ENCODE peak calls at places on chromosomes 2 and 18, in six cellular contexts. M is Caco-2, Y is heart right ventricle, W is ovary, C is Peyer's patch, G is A549. Z is an unnamed sample. For H3K4me1 and H3K9me3, the result is how much of the 10 kb centered on the place peaks cover.

GRCh38 chr2:113877651-113878594 is 12.0 kb upstream of the ACTR3 start:
- DNase-seq in M (peak), W (no peak), G (peak), C (no peak), Y (no peak), Z (no peak)

GRCh38 chr2:133576714-133577113 is 8.5 kb upstream of the NCKAP5 start:
- DNase-seq in W (no peak), G (peak), M (peak), C (no peak), Y (no peak), Z (no peak)

GRCh38 chr2:84085562-84085961 is 373.5 kb downstream of the SUCLG1 start:
- DNase-seq in M (no peak), W (no peak), C (no peak), Y (no peak), G (no peak), Z (no peak)

GRCh38 chr18:75592527-75592926 is 165.0 kb upstream of the SMIM21 start:
- DNase-seq in M (no peak), W (no peak), Y (no peak), C (no peak), G (peak), Z (no peak)

GRCh38 chr2:9914384-9915065 is 37.0 kb upstream of the GRHL1 start:
- DNase-seq in W (no peak), G (peak), M (no peak), Y (no peak), C (no peak), Z (no peak)

GRCh38 chr2:168454737-168455691 is 1.1 kb upstream of the CERS6 start:
- DNase-seq in G (peak), W (no peak), M (no peak), C (no peak), Y (no peak), Z (no peak)

GRCh38 chr2:148642891-148643416 is 1.6 kb upstream of the EPC2 start:
- DNase-seq in W (no peak), M (no peak), G (peak), Y (no peak), C (no peak), Z (no peak)

GRCh38 chr2:42286268-42286946 is 74.6 kb downstream of the COX7A2L start:
- DNase-seq in C (no peak), M (no peak), Y (no peak), G (no peak), W (no peak), Z (no peak)

GRCh38 chr2:102268529-102269524 is 42.5 kb upstream of the IL1RL1 start:
- DNase-seq in C (no peak), W (no peak), G (no peak), M (no peak), Y (no peak), Z (no peak)

GRCh38 chr2:204722691-204723090 is 177.4 kb downstream of the PARD3B start:
- DNase-seq in Y (no peak), W (no peak), M (no peak), C (no peak), G (no peak), Z (no peak)

GRCh38 chr2:44528595-44528994 is 166.8 kb downstream of the CAMKMT start:
- DNase-seq in W (no peak), Y (no peak), M (no peak), G (no peak), C (no peak), Z (no peak)

GRCh38 chr2:232207174-232207573 is 171.4 kb upstream of the ALPP start:
- DNase-seq in C (no peak), W (no peak), Y (no peak), G (no peak), M (no peak), Z (no peak)

GRCh38 chr2:47225061-47225783 is 70.1 kb upstream of the STPG4 start:
- DNase-seq in G (peak), M (peak), W (peak), C (peak), Y (peak), Z (no peak)

GRCh38 chr2:175227382-175227781 is 45.9 kb upstream of the ATP5MC3 start:
- DNase-seq in G (no peak), W (no peak), M (no peak), C (no peak), Y (no peak), Z (no peak)

GRCh38 chr2:176729706-176730569 is 460.7 kb downstream of the MTX2 start:
- DNase-seq in G (no peak), W (peak), M (no peak), C (no peak), Y (peak), Z (no peak)

GRCh38 chr2:44649426-44649825 is 287.7 kb downstream of the CAMKMT start:
- DNase-seq in Y (no peak), C (no peak), W (no peak), G (no peak), M (no peak), Z (no peak)

GRCh38 chr2:17328161-17328560 is 190.1 kb downstream of the RAD51AP2 start:
- DNase-seq in M (no peak), Y (no peak), G (no peak), C (no peak), W (no peak), Z (no peak)

GRCh38 chr2:27596627-27597026 is 13.8 kb downstream of the ZNF512 start:
- DNase-seq in Y (no peak), M (no peak), C (no peak), G (no peak), W (no peak), Z (no peak)

GRCh38 chr2:57528499-57528898 is 518.1 kb upstream of the VRK2 start:
- DNase-seq in Y (no peak), C (no peak), W (no peak), G (no peak), M (no peak), Z (no peak)

GRCh38 chr2:5777089-5777488 is 84.9 kb downstream of the SOX11 start:
- DNase-seq in Y (no peak), M (peak), C (no peak), G (no peak), W (no peak), Z (no peak)

GRCh38 chr2:30232801-30233130 is 1.4 kb downstream of the LBH start:
- DNase-seq in C (no peak), Y (no peak), M (peak), G (no peak), W (no peak), Z (peak)

GRCh38 chr2:12321017-12321641 is 395.6 kb upstream of the TRIB2 start:
- DNase-seq in M (no peak), G (no peak), Y (peak), W (peak), C (no peak), Z (no peak)

GRCh38 chr2:147711031-147711430 is 133.8 kb upstream of the ACVR2A start:
- DNase-seq in C (no peak), W (no peak), G (no peak), Y (no peak), M (no peak), Z (no peak)

GRCh38 chr2:133941666-133942065 is 312.2 kb upstream of the MGAT5 start:
- DNase-seq in C (no peak), Y (no peak), M (no peak), W (no peak), G (no peak), Z (no peak)

GRCh38 chr2:67277450-67277849 is 119.7 kb upstream of the ETAA1 start:
- DNase-seq in Y (no peak), G (no peak), C (peak), M (peak), W (no peak), Z (no peak)

GRCh38 chr2:4420032-4420431 is 716.7 kb downstream of the DCDC2C start:
- DNase-seq in Y (no peak), G (no peak), C (no peak), M (no peak), W (no peak), Z (no peak)

GRCh38 chr18:11336241-11336640 is 186.9 kb upstream of the PIEZO2 start:
- DNase-seq in M (no peak), W (no peak), Y (no peak), C (no peak), G (no peak), Z (no peak)

GRCh38 chr2:145931836-145932352 is 1412.0 kb upstream of the ZEB2 start:
- DNase-seq in G (no peak), Y (no peak), C (no peak), M (no peak), W (no peak), Z (no peak)

GRCh38 chr18:3604626-3605408 is 154.8 kb downstream of the TGIF1 start:
- DNase-seq in W (no peak), G (peak), Y (no peak), C (no peak), M (peak), Z (no peak)

GRCh38 chr2:222969491-222969890 is 82.5 kb upstream of the KCNE4 start:
- DNase-seq in G (no peak), C (no peak), W (no peak), M (no peak), Y (no peak), Z (no peak)

GRCh38 chr2:96430394-96430988 is 74.7 kb downstream of the NEURL3 start:
- DNase-seq in G (no peak), C (no peak), M (no peak), W (no peak), Y (no peak), Z (no peak)

GRCh38 chr18:9986156-9986930 is 72.5 kb downstream of the VAPA start:
- DNase-seq in W (no peak), M (no peak), G (no peak), C (no peak), Y (no peak), Z (no peak)

GRCh38 chr2:217127744-217128143 is 267.9 kb upstream of the TNP1 start:
- DNase-seq in M (no peak), W (no peak), G (no peak), C (no peak), Y (no peak), Z (no peak)

GRCh38 chr2:118667366-118667765 is 180.1 kb downstream of the EN1 start:
- DNase-seq in G (no peak), W (no peak), C (no peak), Y (no peak), M (no peak), Z (no peak)

DNA sequence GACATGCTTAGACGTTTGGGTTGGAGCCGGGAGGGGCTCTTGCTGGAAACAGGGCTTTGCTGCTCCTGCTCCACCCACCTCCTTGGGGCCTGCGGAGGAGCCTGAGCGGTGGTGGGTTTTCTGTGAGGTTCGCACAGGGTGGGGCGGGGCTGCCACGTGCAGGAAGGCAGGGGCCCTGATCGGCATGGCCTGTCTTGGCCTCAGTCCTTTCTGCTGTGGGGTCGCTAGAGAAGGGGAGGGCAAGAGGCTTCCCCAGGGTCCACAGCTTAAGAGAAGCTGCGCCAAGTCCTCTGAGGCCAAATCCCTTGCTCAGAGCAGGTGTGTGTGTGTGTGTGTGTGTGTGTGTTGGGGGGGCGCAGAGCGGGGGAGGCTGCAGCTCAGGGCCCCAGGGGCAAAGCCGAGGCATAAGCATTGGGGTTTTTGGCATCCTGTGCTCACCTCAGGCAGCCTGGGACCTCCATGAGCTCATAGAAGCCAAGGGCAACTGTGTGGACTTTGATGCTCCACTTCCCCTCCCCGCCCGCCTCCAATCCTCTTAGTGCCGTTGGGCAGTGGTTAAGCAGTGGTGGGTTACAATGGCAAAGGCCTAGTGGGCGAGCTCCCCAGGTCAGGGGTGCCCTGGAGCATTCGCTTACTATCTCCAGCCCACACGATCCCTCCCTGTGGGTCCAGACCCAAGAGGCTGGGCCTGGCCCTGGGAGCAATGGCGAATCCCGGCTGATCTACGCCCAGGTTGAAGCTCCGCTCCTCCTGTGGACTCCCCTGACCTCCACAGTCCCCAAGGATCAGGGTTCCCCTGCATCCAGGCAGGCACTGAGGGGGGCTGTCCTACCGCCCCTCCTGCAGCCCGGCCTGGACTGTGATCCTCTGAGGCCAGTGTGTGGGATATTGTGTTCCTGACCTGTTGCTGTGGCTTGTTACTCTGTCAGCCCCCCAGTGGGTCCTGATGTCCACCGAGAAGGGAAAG is 28.9 kb downstream of the TOGARAM2 start:
- DNase-seq in M (no peak), G (no peak), Y (no peak), W (no peak), C (no peak), Z (no peak)
- H3K4me1 ChIP-seq in M (under half), G (under half), Y (half or more), W (under half), C (under half), Z (under half)

DNA sequence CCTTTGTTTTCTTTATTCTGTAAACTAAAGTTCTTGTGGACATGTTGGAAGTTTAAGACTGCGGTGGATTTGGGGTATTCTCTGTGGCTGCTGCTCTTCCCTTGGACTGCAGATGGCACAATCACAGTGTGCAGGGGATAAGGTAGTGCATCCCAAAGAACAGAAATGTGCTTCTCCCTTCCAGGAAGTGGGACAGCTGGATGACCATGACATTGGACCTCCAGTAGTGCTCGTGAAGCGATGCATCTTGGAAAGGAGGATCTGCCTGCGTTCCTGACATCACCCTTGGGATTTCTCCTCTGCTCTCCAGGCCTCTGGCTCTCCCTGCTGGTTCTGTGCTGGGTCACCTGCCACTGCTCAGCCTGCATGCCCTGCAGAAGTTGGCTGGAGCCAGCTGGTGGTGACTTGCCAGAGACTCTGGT is 109.9 kb downstream of the SLC4A3 start:
- DNase-seq in W (peak), G (peak), C (no peak), M (peak), Y (peak), Z (no peak)
- TF ChIP-seq CTCF in W (peak), G (peak), C (no peak), M (peak), Y (peak), Z (no peak)

DNA sequence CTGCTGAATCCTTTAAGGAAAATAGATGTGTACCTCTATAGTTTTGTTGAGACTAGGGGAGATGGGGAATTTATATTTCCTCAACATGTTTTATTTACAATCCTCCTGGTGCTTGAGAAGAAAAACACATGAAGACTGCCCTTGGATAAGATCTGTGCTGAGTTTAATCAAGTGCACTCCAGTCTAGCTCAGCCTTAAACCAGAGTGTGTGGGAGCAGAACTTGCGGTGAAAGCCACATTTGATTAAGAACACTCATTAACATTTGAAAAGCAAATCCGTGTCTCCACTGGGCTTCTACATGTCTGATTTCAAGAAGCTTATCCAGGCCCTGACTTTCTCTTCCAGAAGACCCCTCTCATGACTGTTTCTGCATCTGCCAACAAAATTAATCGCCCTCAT is 84.8 kb upstream of the ITGA6 start:
- DNase-seq in M (no peak), Y (no peak), C (no peak), G (no peak), W (no peak), Z (no peak)
- H3K9me3 ChIP-seq in M (under half), Y (under half), C (under half), G (under half), W (under half), Z (under half)

DNA sequence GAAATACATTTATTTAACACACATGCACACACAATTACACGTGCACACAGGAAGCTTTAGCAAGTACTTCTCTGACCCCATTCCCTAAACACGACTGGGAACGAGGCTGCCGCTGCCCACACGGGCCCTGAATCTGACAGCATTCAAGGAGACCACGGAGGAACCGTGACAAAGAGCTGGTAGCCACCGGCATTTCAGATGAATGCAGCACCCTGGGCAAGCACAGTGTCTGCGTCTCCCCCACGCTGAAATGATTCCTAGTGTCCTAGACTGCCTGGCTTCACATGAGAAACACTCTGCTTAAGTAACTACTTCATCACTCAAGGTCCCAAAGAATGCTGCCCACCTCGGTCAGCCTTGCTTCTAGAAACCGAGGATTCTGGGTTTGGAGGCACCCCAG is 95.0 kb downstream of the HDAC4 start:
- DNase-seq in Y (no peak), C (no peak), M (no peak), G (no peak), W (peak), Z (no peak)
- H3K4me1 ChIP-seq in Y (half or more), C (under half), M (under half), G (under half), W (under half), Z (half or more)

GRCh38 chr2:128720440-128721022 is 401.9 kb upstream of the HS6ST1 start:
- DNase-seq in M (no peak), W (no peak), Y (no peak), G (no peak), C (no peak), Z (no peak)
- TF ChIP-seq CTCF in M (peak), W (no peak), Y (no peak), G (no peak), C (no peak), Z (no peak)

DNA sequence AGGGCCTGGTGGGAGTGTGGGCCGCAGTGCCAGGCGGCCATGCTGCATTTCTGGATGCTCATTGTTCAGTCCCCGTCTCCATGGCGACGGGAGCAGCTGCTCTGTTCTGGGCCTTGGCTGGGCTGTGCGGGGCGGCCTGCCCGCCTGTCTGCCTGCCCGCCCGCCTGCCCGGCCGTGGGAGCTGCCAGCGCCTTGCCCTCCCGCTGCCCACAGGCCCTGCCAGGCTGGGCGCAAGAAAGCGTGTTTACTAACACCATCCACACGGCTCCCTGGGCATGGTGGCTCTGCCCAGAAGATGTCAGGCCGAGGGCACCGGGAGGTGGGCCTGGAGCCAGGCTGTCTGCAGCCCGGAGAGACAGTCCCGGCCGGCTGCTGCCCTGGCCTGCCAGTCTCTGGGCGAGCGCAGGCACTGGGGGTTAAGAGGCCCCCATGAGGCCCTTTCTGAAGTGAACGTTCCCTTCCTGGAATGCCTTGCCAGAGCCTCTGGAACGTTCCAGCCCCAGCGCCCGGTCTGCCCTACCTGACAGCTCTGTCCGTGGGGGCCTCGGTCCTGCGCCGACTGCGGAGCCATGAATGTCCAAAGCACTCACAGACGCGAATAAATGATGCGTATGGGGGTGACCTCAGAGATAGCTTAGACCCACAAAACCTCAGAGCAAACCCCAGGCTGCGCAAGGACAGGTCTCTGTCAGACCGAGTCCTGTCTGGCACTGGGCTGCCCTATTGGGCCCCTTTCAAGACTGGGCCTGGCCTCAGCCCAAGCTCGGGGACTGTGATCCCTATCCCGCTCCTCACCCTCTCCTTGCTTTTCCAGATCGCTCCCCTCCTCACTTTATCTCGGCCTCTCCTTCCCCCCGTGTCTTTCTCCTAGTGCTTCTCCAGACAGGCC is 44.3 kb downstream of the MYCN start:
- DNase-seq in Y (peak), W (no peak), M (no peak), C (no peak), G (no peak), Z (no peak)
- H3K9me3 ChIP-seq in Y (under half), W (under half), M (under half), C (under half), G (under half), Z (under half)

GRCh38 chr2:162074579-162074922 is 536 bp upstream of the DPP4 start:
- DNase-seq in M (no peak), Y (no peak), G (no peak), W (no peak), C (no peak), Z (no peak)
- H3K4me1 ChIP-seq in M (under half), Y (half or more), G (under half), W (under half), C (under half), Z (under half)

DNA sequence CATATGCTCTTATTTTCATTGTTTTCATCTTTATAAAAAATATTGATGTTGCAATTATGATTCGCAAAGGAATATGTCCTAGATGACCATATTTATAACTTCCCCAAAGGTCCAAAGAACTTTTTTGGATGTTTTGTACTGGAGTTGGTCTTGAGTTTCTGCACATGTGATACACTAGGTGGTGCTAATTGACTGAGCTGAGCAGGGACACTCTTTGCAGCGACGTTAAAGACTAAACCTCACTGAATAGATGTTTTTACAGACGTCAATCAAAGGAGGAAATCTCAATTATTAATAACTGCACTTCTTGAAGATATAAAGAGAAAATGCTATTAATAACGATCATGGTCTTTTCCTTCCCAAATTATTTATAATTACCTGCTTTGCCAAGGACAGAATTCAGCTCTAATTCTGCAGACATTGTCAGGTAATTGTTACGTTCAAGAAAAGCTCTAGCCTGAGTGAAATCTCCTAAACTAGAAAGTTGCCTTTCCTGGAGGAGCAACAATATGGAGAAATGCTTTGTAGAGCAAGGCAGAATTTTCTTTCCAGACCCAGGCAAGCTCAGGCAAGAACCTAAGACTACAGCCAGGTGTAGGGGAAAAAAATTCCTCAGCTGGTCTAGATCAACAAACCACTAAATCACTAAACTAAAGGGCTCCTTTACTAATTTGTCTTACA is 119.3 kb upstream of the RBBP8 start:
- DNase-seq in C (no peak), G (peak), M (peak), W (no peak), Y (no peak), Z (no peak)
- TF ChIP-seq CTCF in C (peak), G (peak), M (peak), W (no peak), Y (peak), Z (peak)

Z was measured in esophagus squamous epithelium.